ENCODE peak calls at places on chromosomes 2 and 18, in nine cellular contexts. One of them, this sample, is unnamed.
A peak's percentile ranks its signal among the peaks of the same experiment; 100 is the strongest.

GRCh38 chr2:197891897-197892442 is 87.6 kb downstream of the PLCL1 start:
- DNase-seq in colonic mucosa: no peak
- DNase-seq in cardiac muscle cell: no peak
- DNase-seq in esophagus squamous epithelium: no peak
- DNase-seq in CD8-positive, alpha-beta memory T cell: no peak
- DNase-seq in thoracic aorta: no peak
- DNase-seq in prostate gland: no peak
- DNase-seq in adrenal gland: no peak
- DNase-seq in ovary: no peak
- DNase-seq in this sample: no peak

GRCh38 chr2:3470166-3470651 is 49.1 kb downstream of the ADI1 start:
- DNase-seq in colonic mucosa: no peak
- DNase-seq in cardiac muscle cell: peak; percentile 95
- DNase-seq in esophagus squamous epithelium: no peak
- DNase-seq in CD8-positive, alpha-beta memory T cell: no peak
- DNase-seq in thoracic aorta: peak; percentile 57
- DNase-seq in prostate gland: peak; percentile 86
- DNase-seq in adrenal gland: peak; percentile 44
- DNase-seq in ovary: peak; percentile 89
- DNase-seq in this sample: peak; percentile 8

GRCh38 chr2:137873860-137874259 is 90.4 kb upstream of the HNMT start:
- DNase-seq in colonic mucosa: no peak
- DNase-seq in cardiac muscle cell: no peak
- DNase-seq in esophagus squamous epithelium: no peak
- DNase-seq in CD8-positive, alpha-beta memory T cell: no peak
- DNase-seq in thoracic aorta: no peak
- DNase-seq in prostate gland: no peak
- DNase-seq in adrenal gland: no peak
- DNase-seq in ovary: no peak
- DNase-seq in this sample: no peak

GRCh38 chr2:202782930-202783558 is 88.5 kb downstream of the ICA1L start:
- DNase-seq in colonic mucosa: no peak
- DNase-seq in cardiac muscle cell: no peak
- DNase-seq in esophagus squamous epithelium: no peak
- DNase-seq in CD8-positive, alpha-beta memory T cell: no peak
- DNase-seq in thoracic aorta: no peak
- DNase-seq in prostate gland: no peak
- DNase-seq in adrenal gland: no peak
- DNase-seq in ovary: no peak
- DNase-seq in this sample: no peak

GRCh38 chr2:70807102-70807827 is 13.1 kb downstream of the CLEC4F start:
- DNase-seq in colonic mucosa: no peak
- DNase-seq in cardiac muscle cell: no peak
- DNase-seq in esophagus squamous epithelium: no peak
- DNase-seq in CD8-positive, alpha-beta memory T cell: no peak
- DNase-seq in thoracic aorta: no peak
- DNase-seq in prostate gland: no peak
- DNase-seq in adrenal gland: no peak
- DNase-seq in ovary: no peak
- DNase-seq in this sample: no peak

GRCh38 chr2:24360050-24360962 is at the start of gene ITSN2:
- DNase-seq in colonic mucosa: peak; percentile 83
- DNase-seq in cardiac muscle cell: peak; percentile 75
- DNase-seq in esophagus squamous epithelium: peak; percentile 17
- DNase-seq in CD8-positive, alpha-beta memory T cell: peak; percentile 80
- DNase-seq in thoracic aorta: peak; percentile 24
- DNase-seq in prostate gland: peak; percentile 66
- DNase-seq in adrenal gland: peak; percentile 88
- DNase-seq in ovary: peak; percentile 71
- DNase-seq in this sample: peak; percentile 54

GRCh38 chr2:95526360-95527341 is 42.1 kb upstream of the TRIM43B start:
- DNase-seq in colonic mucosa: peak; percentile 74
- DNase-seq in cardiac muscle cell: peak; percentile 80
- DNase-seq in esophagus squamous epithelium: no peak
- DNase-seq in CD8-positive, alpha-beta memory T cell: peak; percentile 16
- DNase-seq in thoracic aorta: no peak
- DNase-seq in prostate gland: peak; percentile 54
- DNase-seq in adrenal gland: peak; percentile 66
- DNase-seq in ovary: peak; percentile 40
- DNase-seq in this sample: peak; percentile 73

GRCh38 chr18:41268271-41268670 is 686.8 kb upstream of the PIK3C3 start:
- DNase-seq in colonic mucosa: no peak
- DNase-seq in cardiac muscle cell: no peak
- DNase-seq in esophagus squamous epithelium: no peak
- DNase-seq in CD8-positive, alpha-beta memory T cell: no peak
- DNase-seq in thoracic aorta: no peak
- DNase-seq in prostate gland: no peak
- DNase-seq in adrenal gland: no peak
- DNase-seq in ovary: no peak
- DNase-seq in this sample: peak; percentile 86

DNA sequence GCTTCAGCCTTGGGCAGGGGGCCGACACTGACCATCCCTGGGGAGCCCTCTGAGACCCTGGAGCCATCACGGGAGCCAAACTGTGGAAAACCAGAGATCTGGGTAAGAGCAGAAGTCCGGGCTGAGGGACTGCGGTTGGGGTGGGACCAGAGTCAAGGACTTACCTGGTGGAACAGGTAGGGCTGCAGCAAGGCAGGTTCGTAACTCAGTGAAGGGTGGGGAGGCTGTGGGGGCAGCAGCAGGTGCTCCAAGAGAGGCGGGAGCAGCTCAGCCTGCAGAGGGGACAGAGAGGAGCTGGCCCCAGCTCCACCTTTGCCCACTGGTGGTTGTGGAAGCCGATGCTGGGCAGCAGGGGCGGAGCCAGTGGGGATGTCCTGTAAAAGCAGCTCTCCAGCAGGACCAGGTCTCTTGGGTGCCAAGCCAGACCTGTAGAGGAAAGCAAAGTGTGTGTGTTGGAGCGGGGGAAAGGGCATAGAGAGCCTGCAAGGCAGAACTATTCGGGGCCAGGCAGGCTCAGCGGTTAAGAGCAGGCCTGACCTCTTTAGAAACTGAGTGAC is 6.7 kb downstream of the PTPRN start:
- DNase-seq in colonic mucosa: no peak
- DNase-seq in cardiac muscle cell: no peak
- DNase-seq in esophagus squamous epithelium: no peak
- DNase-seq in CD8-positive, alpha-beta memory T cell: no peak
- DNase-seq in thoracic aorta: no peak
- DNase-seq in prostate gland: no peak
- DNase-seq in adrenal gland: no peak
- DNase-seq in ovary: no peak
- DNase-seq in this sample: no peak
- H3K4me1 ChIP-seq in colonic mucosa: no peaks in the 10 kb centered on the region
- H3K4me1 ChIP-seq in cardiac muscle cell: no peaks in the 10 kb centered on the region
- H3K4me1 ChIP-seq in esophagus squamous epithelium: peaks cover 7% of the 10 kb centered on the region
- H3K4me1 ChIP-seq in CD8-positive, alpha-beta memory T cell: peaks cover 5% of the 10 kb centered on the region
- H3K4me1 ChIP-seq in thoracic aorta: no peaks in the 10 kb centered on the region
- H3K4me1 ChIP-seq in prostate gland: no peaks in the 10 kb centered on the region
- H3K4me1 ChIP-seq in adrenal gland: no peaks in the 10 kb centered on the region
- H3K4me1 ChIP-seq in ovary: peaks cover 2% of the 10 kb centered on the region
- H3K4me1 ChIP-seq in this sample: no peaks in the 10 kb centered on the region

GRCh38 chr2:41728757-41729338 is 319.0 kb upstream of the PKDCC start:
- DNase-seq in colonic mucosa: no peak
- DNase-seq in cardiac muscle cell: no peak
- DNase-seq in esophagus squamous epithelium: no peak
- DNase-seq in CD8-positive, alpha-beta memory T cell: no peak
- DNase-seq in thoracic aorta: no peak
- DNase-seq in prostate gland: no peak
- DNase-seq in adrenal gland: peak; percentile 52
- DNase-seq in ovary: no peak
- DNase-seq in this sample: no peak
- H3K27ac ChIP-seq in colonic mucosa: no peak overlapping the region
- H3K27ac ChIP-seq in cardiac muscle cell: no peak overlapping the region
- H3K27ac ChIP-seq in esophagus squamous epithelium: no peak overlapping the region
- H3K27ac ChIP-seq in CD8-positive, alpha-beta memory T cell: no peak overlapping the region
- H3K27ac ChIP-seq in thoracic aorta: no peak overlapping the region
- H3K27ac ChIP-seq in prostate gland: no peak overlapping the region
- H3K27ac ChIP-seq in adrenal gland: no peak overlapping the region
- H3K27ac ChIP-seq in ovary: no peak overlapping the region
- H3K27ac ChIP-seq in this sample: no peak overlapping the region

GRCh38 chr18:48924621-48925601 is 25.9 kb downstream of the SMAD7 start:
- DNase-seq in colonic mucosa: peak; percentile 33
- DNase-seq in cardiac muscle cell: no peak
- DNase-seq in esophagus squamous epithelium: no peak
- DNase-seq in CD8-positive, alpha-beta memory T cell: no peak
- DNase-seq in thoracic aorta: no peak
- DNase-seq in prostate gland: no peak
- DNase-seq in adrenal gland: no peak
- DNase-seq in ovary: no peak
- DNase-seq in this sample: no peak

GRCh38 chr18:48922203-48922800 is 28.5 kb downstream of the SMAD7 start:
- DNase-seq in colonic mucosa: peak; percentile 18
- DNase-seq in cardiac muscle cell: no peak
- DNase-seq in esophagus squamous epithelium: no peak
- DNase-seq in CD8-positive, alpha-beta memory T cell: no peak
- DNase-seq in thoracic aorta: no peak
- DNase-seq in prostate gland: no peak
- DNase-seq in adrenal gland: no peak
- DNase-seq in ovary: no peak
- DNase-seq in this sample: no peak

GRCh38 chr18:48921305-48922202 is 29.2 kb downstream of the SMAD7 start:
- DNase-seq in colonic mucosa: peak; percentile 22
- DNase-seq in cardiac muscle cell: no peak
- DNase-seq in esophagus squamous epithelium: no peak
- DNase-seq in CD8-positive, alpha-beta memory T cell: no peak
- DNase-seq in thoracic aorta: no peak
- DNase-seq in prostate gland: no peak
- DNase-seq in adrenal gland: no peak
- DNase-seq in ovary: peak; percentile 17
- DNase-seq in this sample: no peak

GRCh38 chr18:48922801-48923730 is 27.7 kb downstream of the SMAD7 start:
- DNase-seq in colonic mucosa: peak; percentile 73
- DNase-seq in cardiac muscle cell: peak; percentile 82
- DNase-seq in esophagus squamous epithelium: no peak
- DNase-seq in CD8-positive, alpha-beta memory T cell: peak; percentile 30
- DNase-seq in thoracic aorta: no peak
- DNase-seq in prostate gland: peak; percentile 71
- DNase-seq in adrenal gland: peak; percentile 69
- DNase-seq in ovary: peak; percentile 58
- DNase-seq in this sample: peak; percentile 62

DNA sequence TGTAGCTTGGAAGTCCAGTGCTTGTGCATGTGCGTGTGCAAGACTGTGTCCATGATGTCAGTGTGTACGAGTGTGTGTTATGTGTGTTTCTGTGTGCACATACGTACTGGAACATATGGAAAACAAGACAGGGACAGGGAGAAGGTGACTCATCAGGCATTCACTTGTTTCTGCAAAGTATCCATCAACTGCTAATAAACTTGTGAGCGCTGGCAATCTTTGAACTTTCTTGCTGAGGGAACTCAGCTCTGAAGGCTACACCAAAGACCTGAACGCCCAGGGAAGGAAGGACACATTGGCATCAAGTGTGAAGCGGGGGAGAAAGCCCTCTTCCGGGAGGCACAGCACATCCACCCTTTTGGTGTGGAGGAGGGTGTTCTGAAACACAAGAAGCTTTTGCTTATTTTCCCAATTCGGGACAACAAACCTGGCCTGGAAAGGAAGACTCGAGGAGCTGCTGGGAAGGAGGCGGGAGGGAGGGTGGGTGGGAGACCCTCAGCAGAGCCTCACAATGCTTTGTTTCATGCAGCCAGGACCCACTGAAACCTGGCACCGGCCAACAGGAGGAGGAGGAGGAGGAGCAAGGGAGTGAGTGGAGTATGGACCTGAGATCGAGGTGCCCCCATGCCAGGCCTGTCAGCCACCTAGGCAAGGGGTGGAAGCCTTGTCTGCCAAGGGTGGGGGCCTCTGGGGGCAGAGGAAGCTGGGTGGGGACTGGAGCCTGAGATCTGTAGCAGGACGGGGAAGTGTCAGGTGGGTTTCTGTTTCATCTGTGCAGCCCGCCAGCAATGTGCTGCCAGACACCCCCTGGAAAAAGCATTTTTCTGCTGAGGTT is 26.8 kb downstream of the SMAD7 start:
- DNase-seq in colonic mucosa: peak; percentile 31
- DNase-seq in cardiac muscle cell: no peak
- DNase-seq in esophagus squamous epithelium: no peak
- DNase-seq in CD8-positive, alpha-beta memory T cell: no peak
- DNase-seq in thoracic aorta: no peak
- DNase-seq in prostate gland: no peak
- DNase-seq in adrenal gland: no peak
- DNase-seq in ovary: no peak
- DNase-seq in this sample: peak; percentile 56
- H3K4me1 ChIP-seq in colonic mucosa: peaks cover 51% of the 10 kb centered on the region
- H3K4me1 ChIP-seq in cardiac muscle cell: peaks cover 46% of the 10 kb centered on the region
- H3K4me1 ChIP-seq in esophagus squamous epithelium: peaks cover 82% of the 10 kb centered on the region
- H3K4me1 ChIP-seq in CD8-positive, alpha-beta memory T cell: peaks cover 58% of the 10 kb centered on the region
- H3K4me1 ChIP-seq in thoracic aorta: peaks cover 76% of the 10 kb centered on the region
- H3K4me1 ChIP-seq in prostate gland: peaks cover 23% of the 10 kb centered on the region
- H3K4me1 ChIP-seq in adrenal gland: peaks cover 68% of the 10 kb centered on the region
- H3K4me1 ChIP-seq in ovary: peaks cover 52% of the 10 kb centered on the region
- H3K4me1 ChIP-seq in this sample: peaks cover 27% of the 10 kb centered on the region

GRCh38 chr2:62196278-62196901 is 475 bp downstream of the B3GNT2 start:
- DNase-seq in colonic mucosa: peak; percentile 59
- DNase-seq in cardiac muscle cell: no peak
- DNase-seq in esophagus squamous epithelium: no peak
- DNase-seq in CD8-positive, alpha-beta memory T cell: peak; percentile 61
- DNase-seq in thoracic aorta: no peak
- DNase-seq in prostate gland: peak; percentile 33
- DNase-seq in adrenal gland: no peak
- DNase-seq in ovary: peak; percentile 48
- DNase-seq in this sample: peak; percentile 36

GRCh38 chr2:62198237-62198633 is 2.3 kb downstream of the B3GNT2 start:
- DNase-seq in colonic mucosa: no peak
- DNase-seq in cardiac muscle cell: no peak
- DNase-seq in esophagus squamous epithelium: no peak
- DNase-seq in CD8-positive, alpha-beta memory T cell: no peak
- DNase-seq in thoracic aorta: no peak
- DNase-seq in prostate gland: no peak
- DNase-seq in adrenal gland: no peak
- DNase-seq in ovary: no peak
- DNase-seq in this sample: no peak

GRCh38 chr2:62199392-62200125 is 3.6 kb downstream of the B3GNT2 start:
- DNase-seq in colonic mucosa: no peak
- DNase-seq in cardiac muscle cell: peak; percentile 40
- DNase-seq in esophagus squamous epithelium: no peak
- DNase-seq in CD8-positive, alpha-beta memory T cell: no peak
- DNase-seq in thoracic aorta: no peak
- DNase-seq in prostate gland: no peak
- DNase-seq in adrenal gland: no peak
- DNase-seq in ovary: no peak
- DNase-seq in this sample: no peak

GRCh38 chr2:62197017-62197586 is 1.2 kb downstream of the B3GNT2 start:
- DNase-seq in colonic mucosa: peak; percentile 45
- DNase-seq in cardiac muscle cell: no peak
- DNase-seq in esophagus squamous epithelium: no peak
- DNase-seq in CD8-positive, alpha-beta memory T cell: peak; percentile 35
- DNase-seq in thoracic aorta: no peak
- DNase-seq in prostate gland: no peak
- DNase-seq in adrenal gland: no peak
- DNase-seq in ovary: no peak
- DNase-seq in this sample: no peak

DNA sequence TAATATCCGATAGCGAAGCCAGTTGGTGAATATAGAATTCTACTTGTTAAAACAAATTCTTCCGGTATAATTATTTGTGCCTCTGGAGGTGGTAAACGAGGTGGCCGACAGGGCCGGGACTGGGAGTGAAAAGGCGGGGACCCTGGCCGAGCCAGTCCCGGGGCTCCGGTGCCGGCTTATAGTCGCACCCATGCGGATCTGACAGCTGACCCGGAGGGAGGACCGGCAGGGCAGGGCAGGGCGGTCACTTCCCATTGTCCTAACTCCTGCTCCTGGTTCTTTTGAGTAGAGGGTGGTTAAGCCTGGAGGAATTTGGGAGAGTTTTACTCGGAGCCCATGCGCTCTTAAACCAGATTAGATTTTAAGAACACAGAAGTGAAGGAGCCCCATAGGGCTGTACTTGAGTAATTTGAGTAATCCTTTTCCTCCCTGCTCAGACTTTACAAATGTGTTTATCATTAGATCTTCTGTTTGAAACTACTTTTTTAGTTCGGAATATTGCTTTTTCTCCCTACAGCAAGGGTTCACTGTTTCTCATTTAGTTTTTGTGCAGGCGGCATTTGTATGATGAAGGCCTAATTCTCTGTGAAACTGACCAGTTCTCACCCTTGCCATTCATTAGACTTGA is 1.8 kb downstream of the B3GNT2 start:
- DNase-seq in colonic mucosa: peak; percentile 70
- DNase-seq in cardiac muscle cell: no peak
- DNase-seq in esophagus squamous epithelium: no peak
- DNase-seq in CD8-positive, alpha-beta memory T cell: no peak
- DNase-seq in thoracic aorta: no peak
- DNase-seq in prostate gland: peak; percentile 33
- DNase-seq in adrenal gland: peak; percentile 56
- DNase-seq in ovary: peak; percentile 26
- DNase-seq in this sample: no peak
- H3K27ac ChIP-seq in colonic mucosa: peak overlapping the region; percentile 93
- H3K27ac ChIP-seq in cardiac muscle cell: no peak overlapping the region
- H3K27ac ChIP-seq in esophagus squamous epithelium: peak overlapping the region; percentile 99
- H3K27ac ChIP-seq in CD8-positive, alpha-beta memory T cell: peak overlapping the region; percentile 57
- H3K27ac ChIP-seq in thoracic aorta: peak overlapping the region; percentile 94
- H3K27ac ChIP-seq in prostate gland: peak overlapping the region; percentile 92
- H3K27ac ChIP-seq in adrenal gland: no peak overlapping the region
- H3K27ac ChIP-seq in ovary: no peak overlapping the region
- H3K27ac ChIP-seq in this sample: peak overlapping the region; percentile 48

This sample was measured in foreskin keratinocyte.